ENCODE peak calls at places on chromosomes 12 and 14, in seven cellular contexts. M, E, Z, H, A, D and X are unnamed samples.

GRCh38 chr14:22848391-22849164 is 12.2 kb downstream of the MMP14 start:
- DNase-seq in M (peak; percentile 93), E (peak; percentile 90), Z (peak; percentile 95), H (no peak), A (no peak), D (no peak), X (peak; percentile 90)

GRCh38 chr12:118033902-118034301 is 17.4 kb downstream of the RFC5 start:
- DNase-seq in M (no peak), E (no peak), Z (no peak), H (no peak), A (no peak), D (no peak), X (no peak)

GRCh38 chr14:104844306-104845032 is 20.6 kb upstream of the CEP170B start:
- DNase-seq in M (peak; percentile 77), E (no peak), Z (peak; percentile 61), H (no peak), A (no peak), D (no peak), X (no peak)

GRCh38 chr12:115871714-115872113 is 405.8 kb downstream of the MED13L start:
- DNase-seq in M (no peak), E (peak; percentile 53), Z (no peak), H (no peak), A (no peak), D (peak; percentile 39), X (no peak)

GRCh38 chr12:76595056-76595455 is 35.5 kb upstream of the OSBPL8 start:
- DNase-seq in M (no peak), E (no peak), Z (no peak), H (no peak), A (no peak), D (no peak), X (no peak)

GRCh38 chr12:100672075-100672592 is 98.7 kb downstream of the GAS2L3 start:
- DNase-seq in M (no peak), E (peak; percentile 30), Z (no peak), H (no peak), A (no peak), D (no peak), X (peak; percentile 66)

GRCh38 chr14:33799705-33800269 is 151.1 kb downstream of the EGLN3 start:
- DNase-seq in M (no peak), E (no peak), Z (no peak), H (no peak), A (no peak), D (no peak), X (no peak)

GRCh38 chr12:109464642-109465351 is 12.3 kb downstream of the KCTD10 start:
- DNase-seq in M (no peak), E (no peak), Z (peak; percentile 63), H (no peak), A (no peak), D (no peak), X (peak; percentile 8)

GRCh38 chr12:79691299-79692248 is 810 bp upstream of the PAWR start:
- DNase-seq in M (no peak), E (peak; percentile 15), Z (no peak), H (no peak), A (no peak), D (no peak), X (no peak)

GRCh38 chr14:78164226-78164853 is 5.8 kb upstream of the NRXN3 start:
- DNase-seq in M (no peak), E (peak; percentile 61), Z (no peak), H (no peak), A (no peak), D (peak; percentile 54), X (peak; percentile 6)

GRCh38 chr14:20332946-20333782 is at the start of gene CCNB1IP1:
- DNase-seq in M (peak; percentile 79), E (peak; percentile 79), Z (peak; percentile 86), H (peak; percentile 73), A (peak; percentile 53), D (peak; percentile 64), X (peak; percentile 88)

GRCh38 chr12:127822743-127823433 is 444.1 kb upstream of the TMEM132C start:
- DNase-seq in M (peak; percentile 78), E (no peak), Z (no peak), H (no peak), A (no peak), D (no peak), X (no peak)

GRCh38 chr12:121278450-121279375 is 17.8 kb downstream of the CAMKK2 start:
- DNase-seq in M (no peak), E (peak; percentile 62), Z (no peak), H (no peak), A (no peak), D (no peak), X (no peak)

GRCh38 chr12:7012024-7012607 is 6.2 kb downstream of the LPCAT3 start:
- DNase-seq in M (no peak), E (no peak), Z (no peak), H (no peak), A (no peak), D (no peak), X (no peak)

GRCh38 chr12:78101181-78101876 is 270.6 kb downstream of the NAV3 start:
- DNase-seq in M (no peak), E (no peak), Z (no peak), H (no peak), A (no peak), D (no peak), X (no peak)

GRCh38 chr12:42370013-42370412 is 44.0 kb downstream of the PPHLN1 start:
- DNase-seq in M (no peak), E (no peak), Z (no peak), H (no peak), A (no peak), D (no peak), X (no peak)

DNA sequence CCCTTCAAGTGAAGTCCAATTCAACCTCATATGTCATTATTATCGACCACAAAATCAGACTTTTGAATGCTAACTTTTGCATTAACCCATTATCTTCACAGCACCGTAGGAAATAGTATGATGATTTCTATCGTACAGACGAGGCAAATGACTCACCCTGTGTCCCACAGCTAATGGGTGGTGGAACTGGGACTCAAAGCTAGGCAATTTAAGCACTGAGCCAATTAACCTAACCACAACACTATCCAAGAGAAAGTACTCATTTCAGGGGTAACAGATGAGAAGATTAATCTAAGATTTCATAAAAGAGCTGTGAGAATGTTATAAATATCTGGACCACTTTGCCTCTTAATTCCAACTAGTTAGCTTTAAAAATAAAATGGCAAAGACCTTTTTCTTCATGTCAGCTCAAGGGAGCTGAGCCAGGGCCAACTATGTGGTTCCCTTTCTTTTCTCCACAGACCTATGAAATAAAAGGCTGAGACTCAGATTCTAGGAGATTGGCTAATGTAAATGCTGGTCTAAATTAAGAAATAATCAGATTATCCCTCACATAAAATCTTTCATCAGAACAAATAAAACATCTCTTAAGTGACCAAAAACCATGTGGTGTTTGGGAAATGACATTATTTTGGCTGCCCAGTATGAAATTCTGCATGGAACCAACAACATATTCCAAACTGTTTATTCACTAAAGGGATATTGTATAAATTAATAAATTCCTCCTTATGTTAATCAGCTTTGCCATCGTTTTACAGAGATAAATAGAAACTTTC is 4.9 kb downstream of the PTGER2 start:
- DNase-seq in M (no peak), E (peak; percentile 29), Z (no peak), H (no peak), A (no peak), D (no peak), X (no peak)
- H3K27ac ChIP-seq in M (no peak overlapping the region), E (peak overlapping the region; percentile 7), Z (no peak overlapping the region), H (no peak overlapping the region), A (no peak overlapping the region), D (no peak overlapping the region), X (no peak overlapping the region)

DNA sequence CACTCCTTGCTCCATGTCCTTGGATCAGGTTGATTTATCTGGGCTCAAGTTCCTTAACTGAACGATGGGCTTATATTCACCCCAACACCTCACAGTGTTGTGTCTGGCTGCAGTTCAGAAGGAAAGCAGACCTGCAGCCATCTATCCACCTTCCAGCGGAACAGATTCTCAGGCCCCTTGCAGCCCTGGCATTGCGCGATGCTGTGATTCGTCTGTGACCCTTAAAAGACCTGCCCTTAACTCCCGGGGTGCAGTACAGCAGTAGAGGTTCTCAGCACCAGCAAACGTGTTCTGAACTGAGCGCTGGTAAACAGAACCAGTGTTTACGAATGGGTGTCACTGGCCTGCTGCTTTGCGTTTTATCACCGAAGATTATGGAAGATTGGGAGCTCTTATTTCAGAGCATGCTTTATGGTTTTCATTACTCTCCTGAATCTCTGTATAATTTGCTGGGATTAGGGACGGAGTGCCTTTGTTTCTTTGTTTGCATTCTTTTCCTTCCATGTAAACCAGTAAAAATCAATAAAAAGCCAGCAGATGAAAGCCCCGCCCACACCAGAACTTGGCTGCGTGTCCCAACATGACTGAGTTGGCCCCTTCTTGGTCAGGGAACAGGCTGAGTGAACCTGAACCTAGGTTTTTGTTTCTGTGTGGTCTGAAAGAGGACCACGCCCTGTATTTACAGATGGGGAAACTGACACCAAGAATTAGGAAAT is 286.7 kb upstream of the CRY1 start:
- DNase-seq in M (no peak), E (no peak), Z (no peak), H (no peak), A (no peak), D (no peak), X (peak; percentile 48)
- H3K27ac ChIP-seq in M (no peak overlapping the region), E (no peak overlapping the region), Z (no peak overlapping the region), H (no peak overlapping the region), A (no peak overlapping the region), D (no peak overlapping the region), X (peak overlapping the region; percentile 45)

GRCh38 chr14:71629765-71630502 is 302.3 kb upstream of the RGS6 start:
- DNase-seq in M (no peak), E (peak; percentile 72), Z (no peak), H (no peak), A (no peak), D (no peak), X (no peak)

GRCh38 chr14:71626281-71626835 is 305.9 kb upstream of the RGS6 start:
- DNase-seq in M (no peak), E (peak; percentile 50), Z (no peak), H (no peak), A (no peak), D (no peak), X (no peak)

GRCh38 chr14:71629250-71629649 is 303.0 kb upstream of the RGS6 start:
- DNase-seq in M (no peak), E (no peak), Z (no peak), H (no peak), A (no peak), D (no peak), X (no peak)

GRCh38 chr14:71625175-71625574 is 307.1 kb upstream of the RGS6 start:
- DNase-seq in M (no peak), E (no peak), Z (no peak), H (no peak), A (no peak), D (no peak), X (no peak)

GRCh38 chr14:71628433-71628832 is 303.8 kb upstream of the RGS6 start:
- DNase-seq in M (no peak), E (peak; percentile 11), Z (no peak), H (no peak), A (no peak), D (no peak), X (no peak)
- H3K27ac ChIP-seq in M (no peak overlapping the region), E (no peak overlapping the region), Z (no peak overlapping the region), H (no peak overlapping the region), A (no peak overlapping the region), D (no peak overlapping the region), X (no peak overlapping the region)

DNA sequence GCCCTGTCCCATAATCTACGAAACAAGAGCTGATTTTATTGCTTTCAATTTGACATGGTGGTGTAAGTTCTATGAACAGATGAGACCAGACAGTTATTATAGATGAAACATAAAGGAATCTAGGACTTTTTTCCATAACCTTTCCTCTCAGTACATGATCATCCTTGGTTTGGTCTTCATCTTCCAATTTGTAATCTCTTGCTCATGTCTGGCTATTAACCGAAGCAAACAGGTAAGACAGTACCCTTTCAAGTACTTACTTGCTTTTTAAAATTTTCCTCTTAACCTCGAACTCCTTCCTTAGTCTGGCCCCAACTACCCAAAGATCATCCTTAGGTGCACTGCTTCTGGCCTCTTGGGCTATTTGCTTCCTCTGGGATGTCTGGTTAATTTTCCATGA is 1.2 kb downstream of the TSPAN31 start:
- DNase-seq in M (no peak), E (no peak), Z (no peak), H (no peak), A (no peak), D (no peak), X (peak; percentile 80)
- H3K27ac ChIP-seq in M (no peak overlapping the region), E (peak overlapping the region; percentile 96), Z (no peak overlapping the region), H (peak overlapping the region; percentile 91), A (no peak overlapping the region), D (no peak overlapping the region), X (no peak overlapping the region)